ENCODE peak calls at places on chromosomes 2 and 18, in nine cellular contexts. One of them, this sample, is unnamed.

GRCh38 chr2:182077451-182078142 is 91.9 kb downstream of the PPP1R1C start:
- DNase-seq in OCI-LY7: peak; percentile 64
- DNase-seq in cardiac muscle cell: peak; percentile 83
- DNase-seq in adrenal gland: peak; percentile 41
- DNase-seq in effector memory CD4-positive, alpha-beta T cell: no peak
- DNase-seq in PC-9: peak; percentile 47
- DNase-seq in upper lobe of right lung: no peak
- DNase-seq in psoas muscle: no peak
- DNase-seq in prostate gland: peak; percentile 50
- DNase-seq in this sample: peak; percentile 15

GRCh38 chr18:3898866-3899613 is 449.1 kb downstream of the TGIF1 start:
- DNase-seq in OCI-LY7: no peak
- DNase-seq in cardiac muscle cell: no peak
- DNase-seq in adrenal gland: no peak
- DNase-seq in effector memory CD4-positive, alpha-beta T cell: no peak
- DNase-seq in PC-9: no peak
- DNase-seq in upper lobe of right lung: no peak
- DNase-seq in psoas muscle: no peak
- DNase-seq in prostate gland: no peak
- DNase-seq in this sample: no peak

GRCh38 chr2:107742460-107743027 is 84.1 kb upstream of the RGPD4 start:
- DNase-seq in OCI-LY7: no peak
- DNase-seq in cardiac muscle cell: no peak
- DNase-seq in adrenal gland: no peak
- DNase-seq in effector memory CD4-positive, alpha-beta T cell: no peak
- DNase-seq in PC-9: no peak
- DNase-seq in upper lobe of right lung: no peak
- DNase-seq in psoas muscle: no peak
- DNase-seq in prostate gland: no peak
- DNase-seq in this sample: no peak

GRCh38 chr2:17894551-17894950 is 16.1 kb downstream of the KCNS3 start:
- DNase-seq in OCI-LY7: no peak
- DNase-seq in cardiac muscle cell: no peak
- DNase-seq in adrenal gland: no peak
- DNase-seq in effector memory CD4-positive, alpha-beta T cell: no peak
- DNase-seq in PC-9: no peak
- DNase-seq in upper lobe of right lung: no peak
- DNase-seq in psoas muscle: peak; percentile 57
- DNase-seq in prostate gland: no peak
- DNase-seq in this sample: no peak

GRCh38 chr18:44679912-44680270 is 797 bp upstream of the SETBP1 start:
- DNase-seq in OCI-LY7: peak; percentile 52
- DNase-seq in cardiac muscle cell: peak; percentile 82
- DNase-seq in adrenal gland: peak; percentile 41
- DNase-seq in effector memory CD4-positive, alpha-beta T cell: no peak
- DNase-seq in PC-9: no peak
- DNase-seq in upper lobe of right lung: peak; percentile 72
- DNase-seq in psoas muscle: peak; percentile 87
- DNase-seq in prostate gland: peak; percentile 65
- DNase-seq in this sample: peak; percentile 71

GRCh38 chr2:73050011-73050617 is 21.4 kb downstream of the SFXN5 start:
- DNase-seq in OCI-LY7: no peak
- DNase-seq in cardiac muscle cell: no peak
- DNase-seq in adrenal gland: no peak
- DNase-seq in effector memory CD4-positive, alpha-beta T cell: no peak
- DNase-seq in PC-9: no peak
- DNase-seq in upper lobe of right lung: no peak
- DNase-seq in psoas muscle: no peak
- DNase-seq in prostate gland: no peak
- DNase-seq in this sample: no peak

GRCh38 chr2:157190151-157190550 is 67.4 kb upstream of the GALNT5 start:
- DNase-seq in OCI-LY7: no peak
- DNase-seq in cardiac muscle cell: no peak
- DNase-seq in adrenal gland: no peak
- DNase-seq in effector memory CD4-positive, alpha-beta T cell: no peak
- DNase-seq in PC-9: no peak
- DNase-seq in upper lobe of right lung: no peak
- DNase-seq in psoas muscle: no peak
- DNase-seq in prostate gland: no peak
- DNase-seq in this sample: no peak

GRCh38 chr18:72830109-72830508 is 37.7 kb downstream of the NETO1 start:
- DNase-seq in OCI-LY7: no peak
- DNase-seq in cardiac muscle cell: peak; percentile 77
- DNase-seq in adrenal gland: peak; percentile 8
- DNase-seq in effector memory CD4-positive, alpha-beta T cell: no peak
- DNase-seq in PC-9: peak; percentile 23
- DNase-seq in upper lobe of right lung: no peak
- DNase-seq in psoas muscle: no peak
- DNase-seq in prostate gland: no peak
- DNase-seq in this sample: no peak

GRCh38 chr2:73700111-73700510 is 37.0 kb downstream of the TPRKB start:
- DNase-seq in OCI-LY7: no peak
- DNase-seq in cardiac muscle cell: no peak
- DNase-seq in adrenal gland: no peak
- DNase-seq in effector memory CD4-positive, alpha-beta T cell: no peak
- DNase-seq in PC-9: no peak
- DNase-seq in upper lobe of right lung: no peak
- DNase-seq in psoas muscle: no peak
- DNase-seq in prostate gland: peak; percentile 74
- DNase-seq in this sample: no peak

GRCh38 chr2:121860033-121860810 is 104.8 kb downstream of the TSN start:
- DNase-seq in OCI-LY7: no peak
- DNase-seq in cardiac muscle cell: no peak
- DNase-seq in adrenal gland: no peak
- DNase-seq in effector memory CD4-positive, alpha-beta T cell: no peak
- DNase-seq in PC-9: no peak
- DNase-seq in upper lobe of right lung: no peak
- DNase-seq in psoas muscle: no peak
- DNase-seq in prostate gland: no peak
- DNase-seq in this sample: no peak

GRCh38 chr18:12470382-12471090 is 62.8 kb downstream of the PRELID3A start:
- DNase-seq in OCI-LY7: no peak
- DNase-seq in cardiac muscle cell: peak; percentile 33
- DNase-seq in adrenal gland: peak; percentile 28
- DNase-seq in effector memory CD4-positive, alpha-beta T cell: no peak
- DNase-seq in PC-9: no peak
- DNase-seq in upper lobe of right lung: no peak
- DNase-seq in psoas muscle: no peak
- DNase-seq in prostate gland: peak; percentile 68
- DNase-seq in this sample: no peak

GRCh38 chr2:98730053-98730850 is 680 bp downstream of the MGAT4A start:
- DNase-seq in OCI-LY7: peak; percentile 74
- DNase-seq in cardiac muscle cell: peak; percentile 50
- DNase-seq in adrenal gland: peak; percentile 61
- DNase-seq in effector memory CD4-positive, alpha-beta T cell: peak; percentile 39
- DNase-seq in PC-9: peak; percentile 40
- DNase-seq in upper lobe of right lung: peak; percentile 72
- DNase-seq in psoas muscle: peak; percentile 68
- DNase-seq in prostate gland: peak; percentile 68
- DNase-seq in this sample: peak; percentile 49

GRCh38 chr2:8554296-8554806 is 127.5 kb upstream of the ID2 start:
- DNase-seq in OCI-LY7: no peak
- DNase-seq in cardiac muscle cell: no peak
- DNase-seq in adrenal gland: no peak
- DNase-seq in effector memory CD4-positive, alpha-beta T cell: no peak
- DNase-seq in PC-9: no peak
- DNase-seq in upper lobe of right lung: no peak
- DNase-seq in psoas muscle: peak; percentile 8
- DNase-seq in prostate gland: no peak
- DNase-seq in this sample: peak; percentile 1

GRCh38 chr18:36130883-36131653 is 1.4 kb downstream of the ELP2 start:
- DNase-seq in OCI-LY7: no peak
- DNase-seq in cardiac muscle cell: no peak
- DNase-seq in adrenal gland: no peak
- DNase-seq in effector memory CD4-positive, alpha-beta T cell: no peak
- DNase-seq in PC-9: no peak
- DNase-seq in upper lobe of right lung: no peak
- DNase-seq in psoas muscle: no peak
- DNase-seq in prostate gland: no peak
- DNase-seq in this sample: no peak

GRCh38 chr2:67400560-67401464 is 3.7 kb downstream of the ETAA1 start:
- DNase-seq in OCI-LY7: no peak
- DNase-seq in cardiac muscle cell: no peak
- DNase-seq in adrenal gland: no peak
- DNase-seq in effector memory CD4-positive, alpha-beta T cell: no peak
- DNase-seq in PC-9: no peak
- DNase-seq in upper lobe of right lung: no peak
- DNase-seq in psoas muscle: no peak
- DNase-seq in prostate gland: no peak
- DNase-seq in this sample: no peak

GRCh38 chr2:152488075-152488474 is 153.1 kb downstream of the FMNL2 start:
- DNase-seq in OCI-LY7: no peak
- DNase-seq in cardiac muscle cell: no peak
- DNase-seq in adrenal gland: no peak
- DNase-seq in effector memory CD4-positive, alpha-beta T cell: no peak
- DNase-seq in PC-9: no peak
- DNase-seq in upper lobe of right lung: no peak
- DNase-seq in psoas muscle: no peak
- DNase-seq in prostate gland: no peak
- DNase-seq in this sample: no peak
- H3K4me1 ChIP-seq in OCI-LY7: no peaks in the 10 kb centered on the region
- H3K4me1 ChIP-seq in cardiac muscle cell: peaks cover 15% of the 10 kb centered on the region
- H3K4me1 ChIP-seq in adrenal gland: peaks cover 13% of the 10 kb centered on the region
- H3K4me1 ChIP-seq in effector memory CD4-positive, alpha-beta T cell: no peaks in the 10 kb centered on the region
- H3K4me1 ChIP-seq in PC-9: peaks cover 11% of the 10 kb centered on the region
- H3K4me1 ChIP-seq in upper lobe of right lung: peaks cover 37% of the 10 kb centered on the region
- H3K4me1 ChIP-seq in psoas muscle: peaks cover 48% of the 10 kb centered on the region
- H3K4me1 ChIP-seq in prostate gland: no peaks in the 10 kb centered on the region
- H3K4me1 ChIP-seq in this sample: peaks cover 9% of the 10 kb centered on the region

GRCh38 chr18:77547757-77548156 is 298.1 kb downstream of the GALR1 start:
- DNase-seq in OCI-LY7: no peak
- DNase-seq in cardiac muscle cell: no peak
- DNase-seq in adrenal gland: no peak
- DNase-seq in effector memory CD4-positive, alpha-beta T cell: no peak
- DNase-seq in PC-9: no peak
- DNase-seq in upper lobe of right lung: no peak
- DNase-seq in psoas muscle: no peak
- DNase-seq in prostate gland: no peak
- DNase-seq in this sample: peak; percentile 40
- H3K27ac ChIP-seq in OCI-LY7: no peak overlapping the region
- H3K27ac ChIP-seq in cardiac muscle cell: no peak overlapping the region
- H3K27ac ChIP-seq in adrenal gland: no peak overlapping the region
- H3K27ac ChIP-seq in effector memory CD4-positive, alpha-beta T cell: no peak overlapping the region
- H3K27ac ChIP-seq in PC-9: no peak overlapping the region
- H3K27ac ChIP-seq in upper lobe of right lung: no peak overlapping the region
- H3K27ac ChIP-seq in psoas muscle: no peak overlapping the region
- H3K27ac ChIP-seq in prostate gland: no peak overlapping the region
- H3K27ac ChIP-seq in this sample: no peak overlapping the region

GRCh38 chr2:110675679-110676078 is 2.2 kb downstream of the BUB1 start:
- DNase-seq in OCI-LY7: no peak
- DNase-seq in cardiac muscle cell: no peak
- DNase-seq in adrenal gland: no peak
- DNase-seq in effector memory CD4-positive, alpha-beta T cell: no peak
- DNase-seq in PC-9: no peak
- DNase-seq in upper lobe of right lung: no peak
- DNase-seq in psoas muscle: no peak
- DNase-seq in prostate gland: no peak
- DNase-seq in this sample: no peak

GRCh38 chr2:110677530-110678456 is at the start of gene BUB1:
- DNase-seq in OCI-LY7: peak; percentile 96
- DNase-seq in cardiac muscle cell: peak; percentile 97
- DNase-seq in adrenal gland: peak; percentile 99
- DNase-seq in effector memory CD4-positive, alpha-beta T cell: peak; percentile 92
- DNase-seq in PC-9: peak; percentile 95
- DNase-seq in upper lobe of right lung: peak; percentile 98
- DNase-seq in psoas muscle: peak; percentile 98
- DNase-seq in prostate gland: peak; percentile 97
- DNase-seq in this sample: peak; percentile 97

GRCh38 chr2:110677080-110677479 is 783 bp downstream of the BUB1 start:
- DNase-seq in OCI-LY7: no peak
- DNase-seq in cardiac muscle cell: no peak
- DNase-seq in adrenal gland: no peak
- DNase-seq in effector memory CD4-positive, alpha-beta T cell: no peak
- DNase-seq in PC-9: no peak
- DNase-seq in upper lobe of right lung: no peak
- DNase-seq in psoas muscle: no peak
- DNase-seq in prostate gland: no peak
- DNase-seq in this sample: no peak

GRCh38 chr2:110673201-110673600 is 4.7 kb downstream of the BUB1 start:
- DNase-seq in OCI-LY7: no peak
- DNase-seq in cardiac muscle cell: no peak
- DNase-seq in adrenal gland: no peak
- DNase-seq in effector memory CD4-positive, alpha-beta T cell: no peak
- DNase-seq in PC-9: no peak
- DNase-seq in upper lobe of right lung: no peak
- DNase-seq in psoas muscle: no peak
- DNase-seq in prostate gland: no peak
- DNase-seq in this sample: no peak

GRCh38 chr2:110674620-110675555 is 3.0 kb downstream of the BUB1 start:
- DNase-seq in OCI-LY7: peak; percentile 91
- DNase-seq in cardiac muscle cell: peak; percentile 76
- DNase-seq in adrenal gland: peak; percentile 65
- DNase-seq in effector memory CD4-positive, alpha-beta T cell: no peak
- DNase-seq in PC-9: no peak
- DNase-seq in upper lobe of right lung: no peak
- DNase-seq in psoas muscle: no peak
- DNase-seq in prostate gland: no peak
- DNase-seq in this sample: no peak
- H3K4me1 ChIP-seq in OCI-LY7: peaks cover 34% of the 10 kb centered on the region
- H3K4me1 ChIP-seq in cardiac muscle cell: peaks cover 29% of the 10 kb centered on the region
- H3K4me1 ChIP-seq in adrenal gland: peaks cover 3% of the 10 kb centered on the region
- H3K4me1 ChIP-seq in effector memory CD4-positive, alpha-beta T cell: no peaks in the 10 kb centered on the region
- H3K4me1 ChIP-seq in PC-9: peaks cover 35% of the 10 kb centered on the region
- H3K4me1 ChIP-seq in upper lobe of right lung: peaks cover 25% of the 10 kb centered on the region
- H3K4me1 ChIP-seq in psoas muscle: peaks cover 4% of the 10 kb centered on the region
- H3K4me1 ChIP-seq in prostate gland: peaks cover 5% of the 10 kb centered on the region
- H3K4me1 ChIP-seq in this sample: no peaks in the 10 kb centered on the region

GRCh38 chr2:112148477-112148876 is 10.3 kb downstream of the FBLN7 start:
- DNase-seq in OCI-LY7: no peak
- DNase-seq in cardiac muscle cell: no peak
- DNase-seq in adrenal gland: no peak
- DNase-seq in effector memory CD4-positive, alpha-beta T cell: no peak
- DNase-seq in PC-9: no peak
- DNase-seq in upper lobe of right lung: peak; percentile 36
- DNase-seq in psoas muscle: no peak
- DNase-seq in prostate gland: no peak
- DNase-seq in this sample: no peak

GRCh38 chr2:112149194-112149593 is 11.0 kb downstream of the FBLN7 start:
- DNase-seq in OCI-LY7: no peak
- DNase-seq in cardiac muscle cell: no peak
- DNase-seq in adrenal gland: no peak
- DNase-seq in effector memory CD4-positive, alpha-beta T cell: no peak
- DNase-seq in PC-9: no peak
- DNase-seq in upper lobe of right lung: peak; percentile 27
- DNase-seq in psoas muscle: no peak
- DNase-seq in prostate gland: no peak
- DNase-seq in this sample: no peak

GRCh38 chr2:112144966-112145365 is 6.8 kb downstream of the FBLN7 start:
- DNase-seq in OCI-LY7: no peak
- DNase-seq in cardiac muscle cell: no peak
- DNase-seq in adrenal gland: no peak
- DNase-seq in effector memory CD4-positive, alpha-beta T cell: no peak
- DNase-seq in PC-9: no peak
- DNase-seq in upper lobe of right lung: no peak
- DNase-seq in psoas muscle: no peak
- DNase-seq in prostate gland: no peak
- DNase-seq in this sample: no peak

GRCh38 chr2:112147796-112148195 is 9.6 kb downstream of the FBLN7 start:
- DNase-seq in OCI-LY7: no peak
- DNase-seq in cardiac muscle cell: no peak
- DNase-seq in adrenal gland: no peak
- DNase-seq in effector memory CD4-positive, alpha-beta T cell: no peak
- DNase-seq in PC-9: no peak
- DNase-seq in upper lobe of right lung: peak; percentile 35
- DNase-seq in psoas muscle: no peak
- DNase-seq in prostate gland: no peak
- DNase-seq in this sample: no peak

GRCh38 chr2:112147382-112147781 is 9.2 kb downstream of the FBLN7 start:
- DNase-seq in OCI-LY7: no peak
- DNase-seq in cardiac muscle cell: no peak
- DNase-seq in adrenal gland: no peak
- DNase-seq in effector memory CD4-positive, alpha-beta T cell: no peak
- DNase-seq in PC-9: no peak
- DNase-seq in upper lobe of right lung: peak; percentile 30
- DNase-seq in psoas muscle: no peak
- DNase-seq in prostate gland: no peak
- DNase-seq in this sample: peak; percentile 52
- H3K27ac ChIP-seq in OCI-LY7: no peak overlapping the region
- H3K27ac ChIP-seq in cardiac muscle cell: no peak overlapping the region
- H3K27ac ChIP-seq in adrenal gland: no peak overlapping the region
- H3K27ac ChIP-seq in effector memory CD4-positive, alpha-beta T cell: no peak overlapping the region
- H3K27ac ChIP-seq in PC-9: no peak overlapping the region
- H3K27ac ChIP-seq in upper lobe of right lung: no peak overlapping the region
- H3K27ac ChIP-seq in psoas muscle: peak overlapping the region; percentile 30
- H3K27ac ChIP-seq in prostate gland: no peak overlapping the region
- H3K27ac ChIP-seq in this sample: peak overlapping the region; percentile 61